ENCODE peak calls at places on chromosomes 7 and 10, in seven cellular contexts. Q, U, T, P, Y, I and B are unnamed samples.

GRCh38 chr7:121081327-121081936 is 92.9 kb downstream of the CPED1 start:
- DNase-seq in I (no peak), T (peak), P (no peak), U (peak), Y (peak), Q (peak), B (peak)

GRCh38 chr7:157795199-157795598 is 458.4 kb downstream of the DNAJB6 start:
- DNase-seq in I (no peak), T (no peak), Q (no peak), Y (no peak), P (no peak), U (no peak), B (no peak)

GRCh38 chr7:134254311-134254710 is 62.4 kb downstream of the SLC35B4 start:
- DNase-seq in Y (peak), U (peak), P (no peak), Q (peak), I (no peak), T (no peak), B (no peak)

GRCh38 chr7:57182031-57182430 is 49.8 kb upstream of the ZNF479 start:
- DNase-seq in I (no peak), T (no peak), Y (no peak), U (no peak), Q (no peak), P (no peak), B (no peak)

GRCh38 chr7:96910484-96910883 is 94.9 kb upstream of the DLX6 start:
- DNase-seq in T (no peak), U (no peak), Q (no peak), P (no peak), I (no peak), Y (peak), B (no peak)

GRCh38 chr7:92837214-92837749 is 909 bp upstream of the CDK6 start:
- DNase-seq in Q (peak), U (no peak), P (no peak), Y (peak), T (no peak), I (no peak), B (no peak)

GRCh38 chr7:35565927-35566326 is 129.0 kb downstream of the HERPUD2 start:
- DNase-seq in U (peak), Y (no peak), T (no peak), Q (no peak), I (no peak), P (no peak), B (no peak)

GRCh38 chr10:126063353-126063791 is 167.0 kb downstream of the FANK1 start:
- DNase-seq in P (no peak), T (no peak), I (no peak), U (peak), Y (peak), Q (peak), B (peak)

GRCh38 chr7:538764-539685 is 19.4 kb upstream of the PDGFA start:
- DNase-seq in I (no peak), P (no peak), Q (no peak), Y (no peak), T (no peak), U (peak), B (peak)

GRCh38 chr10:123241391-123242141 is 87.4 kb downstream of the BUB3 start:
- DNase-seq in T (no peak), Y (no peak), U (no peak), P (no peak), Q (no peak), I (no peak), B (no peak)

GRCh38 chr7:53218730-53219504 is 183.5 kb downstream of the POM121L12 start:
- DNase-seq in U (peak), Y (peak), T (peak), Q (no peak), I (no peak), P (peak), B (peak)

GRCh38 chr7:114182837-114183236 is 231.8 kb upstream of the FOXP2 start:
- DNase-seq in T (peak), P (no peak), I (no peak), U (no peak), Q (no peak), Y (no peak), B (no peak)

GRCh38 chr7:156376317-156376716 is 264.3 kb upstream of the RNF32 start:
- DNase-seq in P (no peak), I (no peak), U (no peak), Q (no peak), T (no peak), Y (no peak), B (no peak)

GRCh38 chr7:118324790-118325449 is 100.4 kb downstream of the ANKRD7 start:
- DNase-seq in Q (no peak), U (peak), T (no peak), Y (no peak), P (peak), I (no peak), B (no peak)

GRCh38 chr7:35908305-35909223 is 107.7 kb downstream of the SEPTIN7 start:
- DNase-seq in P (no peak), Y (no peak), U (no peak), I (no peak), Q (no peak), T (no peak), B (no peak)

GRCh38 chr7:117186631-117187030 is 136.2 kb downstream of the WNT2 start:
- DNase-seq in P (no peak), Q (no peak), Y (no peak), T (no peak), U (no peak), I (no peak), B (no peak)

GRCh38 chr7:48299580-48300169 is 128.4 kb downstream of the ABCA13 start:
- DNase-seq in I (no peak), Y (peak), P (peak), U (peak), Q (peak), T (peak), B (peak)

GRCh38 chr10:24288581-24288980 is 79.6 kb downstream of the KIAA1217 start:
- DNase-seq in Y (no peak), Q (no peak), U (no peak), I (no peak), P (no peak), T (no peak), B (no peak)

GRCh38 chr7:104793066-104793465 is 220.9 kb upstream of the KMT2E start:
- DNase-seq in T (no peak), U (no peak), Y (no peak), Q (no peak), I (no peak), P (no peak), B (no peak)

GRCh38 chr7:148567524-148567923 is 23.0 kb upstream of the C7orf33 start:
- DNase-seq in T (no peak), I (no peak), P (no peak), U (peak), Y (no peak), Q (no peak), B (no peak)

GRCh38 chr7:90345548-90346319 is 782 bp upstream of the GTPBP10 start:
- DNase-seq in P (no peak), I (no peak), Q (peak), Y (peak), T (no peak), U (peak), B (peak)

GRCh38 chr10:62374862-62375710 is 917 bp downstream of the ZNF365 start:
- DNase-seq in I (no peak), U (peak), P (no peak), T (no peak), Y (peak), Q (peak), B (no peak)

GRCh38 chr7:55326079-55326847 is 38.9 kb upstream of the LANCL2 start:
- DNase-seq in Q (no peak), U (no peak), P (no peak), I (no peak), Y (no peak), T (no peak), B (no peak)

GRCh38 chr10:124717911-124718734 is 26.1 kb downstream of the FAM53B start:
- DNase-seq in I (no peak), Q (no peak), U (no peak), P (no peak), Y (peak), T (no peak), B (peak)

GRCh38 chr10:43859016-43859525 is 210.4 kb upstream of the ZNF32 start:
- DNase-seq in U (no peak), T (no peak), P (no peak), Y (no peak), I (no peak), Q (no peak), B (no peak)

GRCh38 chr10:43606323-43607198 is at the start of gene ZNF485:
- DNase-seq in Q (peak), P (peak), Y (peak), U (peak), T (peak), I (peak), B (peak)

GRCh38 chr7:139177696-139178095 is 53.3 kb upstream of the UBN2 start:
- DNase-seq in P (no peak), Y (no peak), I (no peak), Q (no peak), T (no peak), U (no peak), B (no peak)

GRCh38 chr10:3902809-3903410 is 117.9 kb upstream of the KLF6 start:
- DNase-seq in U (no peak), T (no peak), Y (peak), I (no peak), Q (peak), P (no peak), B (peak)

GRCh38 chr10:99569971-99570370 is 37.2 kb downstream of the NKX2-3 start:
- DNase-seq in Y (no peak), Q (no peak), T (no peak), U (no peak), P (no peak), I (no peak), B (no peak)

GRCh38 chr10:13859979-13860619 is 273.3 kb downstream of the PRPF18 start:
- DNase-seq in Y (peak), P (no peak), Q (no peak), T (no peak), U (no peak), I (no peak), B (peak)

GRCh38 chr7:44966731-44967538 is 11.9 kb downstream of the MYO1G start:
- DNase-seq in Q (no peak), Y (no peak), P (peak), U (no peak), T (no peak), I (no peak), B (no peak)

GRCh38 chr7:45035371-45035770 is 35.4 kb downstream of the CCM2 start:
- DNase-seq in Q (no peak), I (no peak), P (no peak), U (no peak), T (no peak), Y (no peak), B (no peak)

GRCh38 chr10:24360286-24361127 is 151.6 kb downstream of the KIAA1217 start:
- DNase-seq in I (no peak), U (peak), Q (peak), Y (peak), T (peak), P (peak), B (peak)

GRCh38 chr10:132446195-132446581 is 49.2 kb downstream of the PWWP2B start:
- DNase-seq in T (no peak), P (no peak), Y (no peak), I (no peak), Q (no peak), U (no peak), B (no peak)

GRCh38 chr10:99329891-99330674 is 927 bp downstream of the CNNM1 start:
- DNase-seq in Y (peak), U (peak), T (peak), Q (peak), P (peak), I (no peak), B (peak)

GRCh38 chr7:122602800-122603199 is 96.1 kb downstream of the RNF133 start:
- DNase-seq in T (no peak), P (no peak), I (no peak), Q (no peak), Y (no peak), U (no peak), B (no peak)

GRCh38 chr10:106424076-106424475 is 740.4 kb downstream of the SORCS1 start:
- DNase-seq in I (no peak), P (no peak), T (no peak), U (no peak), Y (peak), Q (peak), B (peak)

GRCh38 chr10:28890121-28890950 is 213.0 kb downstream of the BAMBI start:
- DNase-seq in Q (no peak), Y (peak), U (peak), I (no peak), T (no peak), P (no peak), B (no peak)

GRCh38 chr10:58362026-58362799 is 23.0 kb upstream of the TFAM start:
- DNase-seq in Y (peak), P (no peak), Q (peak), I (no peak), U (no peak), T (no peak), B (no peak)
- H2AK5ac ChIP-seq in Y (no peak), P (no peak), Q (no peak), I (no peak), U (no peak), T (no peak), B (no peak)

DNA sequence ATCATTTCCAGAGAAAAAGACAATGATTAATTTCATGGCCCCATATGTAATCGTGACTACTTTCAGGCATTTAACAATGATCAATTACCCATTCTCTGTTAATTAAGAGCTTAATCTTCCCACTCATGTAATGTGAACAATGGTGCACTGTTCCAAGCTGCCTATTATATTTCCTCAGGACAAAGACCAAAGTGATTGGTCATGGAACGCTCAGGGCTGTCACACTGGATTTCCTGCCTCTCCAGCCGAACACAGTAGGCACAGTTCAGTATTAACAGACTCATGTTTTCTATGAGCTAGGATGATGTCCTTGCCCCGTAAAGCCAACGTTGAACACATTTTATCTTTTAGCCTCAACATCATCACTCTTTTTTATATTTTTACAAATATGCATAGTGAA is 142.7 kb upstream of the FZD8 start:
- DNase-seq in P (no peak), Q (no peak), I (no peak), U (no peak), T (no peak), Y (no peak), B (no peak)
- H2AK5ac ChIP-seq in P (no peak), Q (no peak), I (no peak), U (peak), T (no peak), Y (no peak), B (no peak)

GRCh38 chr10:71779641-71780040 is 6.3 kb upstream of the VSIR start:
- DNase-seq in I (no peak), P (no peak), T (no peak), U (no peak), Y (no peak), Q (no peak), B (no peak)

GRCh38 chr10:71782917-71783490 is 9.7 kb upstream of the VSIR start:
- DNase-seq in Y (no peak), Q (no peak), P (no peak), T (no peak), U (no peak), I (no peak), B (no peak)

GRCh38 chr10:71780161-71780560 is 6.8 kb upstream of the VSIR start:
- DNase-seq in T (no peak), U (no peak), P (no peak), I (no peak), Q (no peak), Y (no peak), B (no peak)

GRCh38 chr10:71782221-71782916 is 9.0 kb upstream of the VSIR start:
- DNase-seq in P (no peak), T (no peak), U (no peak), Q (no peak), I (no peak), Y (no peak), B (no peak)

DNA sequence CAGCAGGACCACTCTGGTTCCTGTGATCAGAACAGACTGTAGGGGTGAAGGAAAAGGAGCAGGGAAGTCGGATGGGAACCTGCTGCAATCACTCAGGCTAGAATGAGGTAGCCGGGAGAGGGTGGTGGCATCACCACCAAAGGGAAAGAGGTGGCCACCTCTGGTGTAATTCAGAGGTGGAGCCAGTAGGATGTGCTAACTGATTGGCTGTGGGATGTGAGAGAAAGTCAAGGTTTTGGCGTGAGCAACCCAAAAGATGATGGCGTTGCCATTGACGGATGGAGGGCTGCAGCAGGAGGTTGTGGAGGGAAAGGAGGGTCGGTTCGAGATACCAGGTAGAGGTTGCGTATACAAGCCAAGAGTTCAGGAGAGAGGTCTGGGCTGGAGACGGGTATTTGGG is 7.4 kb upstream of the VSIR start:
- DNase-seq in I (no peak), Q (no peak), P (no peak), T (no peak), Y (no peak), U (peak), B (no peak)
- H2AK5ac ChIP-seq in I (no peak), Q (no peak), P (no peak), T (no peak), Y (no peak), U (no peak), B (no peak)

GRCh38 chr10:80365510-80365909 is 8.9 kb downstream of the DYDC2 start:
- DNase-seq in U (no peak), Q (no peak), I (no peak), P (no peak), T (no peak), Y (no peak), B (no peak)
- H2AK5ac ChIP-seq in U (no peak), Q (no peak), I (no peak), P (no peak), T (no peak), Y (no peak), B (no peak)

GRCh38 chr7:141369422-141369821 is 181.8 kb upstream of the AGK start:
- DNase-seq in Q (no peak), I (no peak), U (no peak), T (no peak), Y (no peak), P (no peak), B (no peak)
- H2AK5ac ChIP-seq in Q (no peak), I (no peak), U (no peak), T (no peak), Y (no peak), P (no peak), B (no peak)

DNA sequence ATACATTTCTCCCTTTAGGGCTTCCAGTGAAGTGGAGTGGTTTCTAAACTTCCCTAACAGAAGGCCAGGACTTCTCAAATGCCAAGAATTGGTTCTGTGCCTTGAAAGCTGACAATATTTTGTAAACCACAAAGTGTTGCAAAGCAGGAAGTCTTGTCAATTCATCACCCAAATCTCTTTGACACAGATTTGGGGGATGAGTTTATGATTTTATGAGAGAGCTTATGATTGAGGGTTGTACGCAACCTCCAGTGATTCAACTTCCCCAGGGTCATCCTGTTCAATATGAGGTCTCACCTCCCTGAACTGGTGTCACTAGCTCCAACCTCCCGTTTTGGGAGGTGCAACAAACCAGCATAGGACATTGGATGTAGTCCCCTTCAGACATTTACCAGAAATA is 83.7 kb downstream of the PRLHR start:
- DNase-seq in T (no peak), I (no peak), Q (no peak), U (no peak), Y (no peak), P (no peak), B (no peak)
- H2AK5ac ChIP-seq in T (no peak), I (no peak), Q (no peak), U (no peak), Y (no peak), P (no peak), B (no peak)